ENCODE peak calls at places on chromosomes 4 and X, in six cellular contexts. P, V, S, M, A and L are unnamed samples.

GRCh38 chrX:78922754-78923153 is 22.4 kb upstream of the P2RY10 start:
- DNase-seq in P (no peak), M (no peak), S (no peak), V (no peak), A (no peak), L (no peak)

GRCh38 chrX:151153086-151153485 is 23.3 kb upstream of the GPR50 start:
- DNase-seq in M (no peak), V (no peak), P (no peak), S (no peak), A (peak; percentile 71), L (peak; percentile 37)

GRCh38 chrX:19705196-19705769 is 182.1 kb downstream of the SH3KBP1 start:
- DNase-seq in V (no peak), A (peak; percentile 74), P (no peak), S (no peak), M (peak; percentile 56), L (no peak)

GRCh38 chr4:102687373-102687981 is 73.3 kb downstream of the MANBA start:
- DNase-seq in V (no peak), A (peak; percentile 55), M (no peak), P (no peak), S (no peak), L (no peak)

GRCh38 chr4:3484057-3484973 is 21.2 kb downstream of the DOK7 start:
- DNase-seq in M (peak; percentile 97), P (no peak), A (peak; percentile 73), S (no peak), V (no peak), L (no peak)

GRCh38 chrX:101051153-101051548 is 760 bp downstream of the TRMT2B start:
- DNase-seq in M (no peak), P (no peak), S (no peak), A (no peak), V (peak; percentile 38), L (peak; percentile 18)

GRCh38 chr4:139768913-139769312 is 103.3 kb downstream of the MGST2 start:
- DNase-seq in V (no peak), M (no peak), A (peak; percentile 22), P (no peak), S (no peak), L (peak; percentile 70)

GRCh38 chr4:174714393-174715211 is 114.4 kb downstream of the GLRA3 start:
- DNase-seq in A (peak; percentile 63), P (peak; percentile 29), V (no peak), S (no peak), M (peak; percentile 54), L (peak; percentile 63)

GRCh38 chr4:74370912-74371311 is 6.0 kb downstream of the EREG start:
- DNase-seq in M (no peak), V (no peak), P (peak; percentile 38), S (no peak), A (peak; percentile 75), L (peak; percentile 58)

GRCh38 chrX:1546601-1547275 is 9.8 kb upstream of the P2RY8 start:
- DNase-seq in A (no peak), V (no peak), P (no peak), S (no peak), M (no peak), L (no peak)

GRCh38 chrX:125203737-125204578 is 115.7 kb upstream of the TEX13C start:
- DNase-seq in S (no peak), A (peak; percentile 20), V (no peak), P (no peak), M (no peak), L (peak; percentile 68)

GRCh38 chrX:124362072-124362471 is 15.7 kb downstream of the SH2D1A start:
- DNase-seq in A (no peak), S (no peak), M (no peak), P (no peak), V (no peak), L (no peak)

GRCh38 chr4:5421416-5421815 is 286.9 kb downstream of the EVC2 start:
- DNase-seq in S (no peak), V (no peak), M (no peak), P (no peak), A (no peak), L (no peak)

GRCh38 chrX:3044671-3045070 is 3.4 kb downstream of the ARSF start:
- DNase-seq in A (no peak), M (no peak), V (no peak), P (no peak), S (no peak), L (no peak)

GRCh38 chrX:119118780-119119395 is 8.7 kb downstream of the KIAA1210 start:
- DNase-seq in A (peak; percentile 61), P (no peak), V (peak; percentile 33), M (peak; percentile 84), S (peak; percentile 14), L (peak; percentile 67)

GRCh38 chr4:123096038-123096437 is 173.6 kb upstream of the NUDT6 start:
- DNase-seq in A (no peak), P (no peak), V (no peak), S (no peak), M (no peak), L (no peak)

GRCh38 chr4:73525611-73526010 is 44.1 kb downstream of the AFM start:
- DNase-seq in A (no peak), P (no peak), V (no peak), M (no peak), S (no peak), L (no peak)

GRCh38 chr4:147078875-147079658 is 133.4 kb upstream of the TTC29 start:
- DNase-seq in M (no peak), V (peak; percentile 38), S (no peak), P (no peak), A (peak; percentile 27), L (no peak)

GRCh38 chrX:121195719-121196118 is 148.3 kb downstream of the GLUD2 start:
- DNase-seq in M (no peak), A (no peak), S (no peak), P (no peak), V (no peak), L (no peak)

GRCh38 chr4:19241845-19242244 is 1009.9 kb upstream of the SLIT2 start:
- DNase-seq in A (no peak), V (no peak), S (no peak), P (no peak), M (no peak), L (no peak)

GRCh38 chr4:94345984-94346383 is 3.3 kb upstream of the HPGDS start:
- DNase-seq in A (no peak), M (no peak), S (no peak), V (no peak), P (no peak), L (no peak)

GRCh38 chr4:94348705-94349104 is 6.1 kb upstream of the HPGDS start:
- DNase-seq in V (no peak), A (no peak), S (no peak), P (no peak), M (no peak), L (no peak)

GRCh38 chr4:94342713-94343112 is at the start of gene HPGDS:
- DNase-seq in M (no peak), A (no peak), P (no peak), V (no peak), S (no peak), L (no peak)

GRCh38 chr4:94344457-94344856 is 1.8 kb upstream of the HPGDS start:
- DNase-seq in P (no peak), M (no peak), S (no peak), A (no peak), V (no peak), L (no peak)

GRCh38 chr4:94345267-94345666 is 2.6 kb upstream of the HPGDS start:
- DNase-seq in P (no peak), M (no peak), V (no peak), A (no peak), S (no peak), L (no peak)
- H3K36me3 ChIP-seq in P (no peaks in the 10 kb centered on the region), M (no peaks in the 10 kb centered on the region), V (no peaks in the 10 kb centered on the region), A (no peaks in the 10 kb centered on the region), S (no peaks in the 10 kb centered on the region), L (no peaks in the 10 kb centered on the region)

DNA sequence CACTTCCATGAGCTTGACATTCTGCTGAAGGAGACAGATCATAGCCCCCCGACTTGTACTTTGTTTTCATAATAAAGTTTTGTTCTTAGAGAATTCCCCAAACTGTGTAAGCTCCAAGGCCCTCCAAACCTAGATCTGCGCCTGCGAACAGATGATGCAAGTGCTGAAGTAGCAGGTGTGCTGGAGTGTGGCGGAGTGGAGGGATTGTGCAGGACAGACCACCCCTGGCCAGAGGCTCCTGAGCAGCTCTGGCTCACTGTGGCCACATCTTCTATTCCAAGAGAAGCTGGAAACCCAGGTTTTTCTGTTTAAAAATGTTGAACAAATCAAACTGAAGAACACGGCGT is 46.4 kb downstream of the TBC1D14 start:
- DNase-seq in V (no peak), P (no peak), M (no peak), A (no peak), S (no peak), L (peak; percentile 20)
- H3K27me3 ChIP-seq in V (no peaks in the 10 kb centered on the region), P (no peaks in the 10 kb centered on the region), M (no peaks in the 10 kb centered on the region), A (no peaks in the 10 kb centered on the region), S (no peaks in the 10 kb centered on the region), L (no peaks in the 10 kb centered on the region)

DNA sequence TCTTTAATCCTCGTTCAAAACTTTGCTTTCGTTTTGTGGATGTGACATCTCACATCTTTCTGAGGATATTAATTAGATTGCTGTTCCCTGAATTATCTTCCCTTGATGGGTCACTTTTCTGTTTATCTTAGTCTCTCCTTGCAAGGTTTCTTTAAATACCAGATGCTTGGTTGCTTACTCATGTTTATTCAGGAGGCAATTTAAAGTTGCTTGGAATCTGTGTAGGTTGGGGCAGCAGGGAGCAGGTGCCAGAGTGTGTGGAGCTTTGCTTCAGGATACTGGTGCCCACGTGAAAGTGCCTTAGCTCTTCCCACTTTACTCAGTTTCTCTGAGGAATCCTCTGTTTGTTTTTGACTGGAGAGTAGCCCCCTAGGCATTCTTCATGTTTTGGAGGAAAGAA is 24.0 kb downstream of the ANAPC4 start:
- DNase-seq in A (peak; percentile 35), V (no peak), M (peak; percentile 46), P (no peak), S (no peak), L (no peak)
- H3K36me3 ChIP-seq in A (peaks cover 40% of the 10 kb centered on the region), V (no peaks in the 10 kb centered on the region), M (peaks cover 35% of the 10 kb centered on the region), P (peaks cover 18% of the 10 kb centered on the region), S (peaks cover 17% of the 10 kb centered on the region), L (peaks cover 11% of the 10 kb centered on the region)

GRCh38 chr4:7195138-7195510 is 2.8 kb downstream of the SORCS2 start:
- DNase-seq in M (peak; percentile 91), P (no peak), A (no peak), V (no peak), S (peak; percentile 11), L (peak; percentile 17)
- H3K27me3 ChIP-seq in M (peaks cover 34% of the 10 kb centered on the region), P (peaks cover 4% of the 10 kb centered on the region), A (peaks cover 13% of the 10 kb centered on the region), V (no peaks in the 10 kb centered on the region), S (peaks cover 31% of the 10 kb centered on the region), L (peaks cover 20% of the 10 kb centered on the region)